ENCODE peak calls at places on chromosome 5, in ten cellular contexts. K, T, S, Z, N, U, I, R, Q and M are unnamed samples.

GRCh38 chr5:139708877-139709586 is 60.9 kb downstream of the CXXC5 start:
- DNase-seq in T (peak), Q (peak), N (no peak), S (peak), R (peak), I (no peak), U (no peak), Z (no peak), K (peak), M (no peak)

GRCh38 chr5:1417586-1418225 is 27.5 kb downstream of the SLC6A3 start:
- DNase-seq in K (peak), Z (no peak), S (no peak), N (no peak), T (no peak), R (no peak), I (no peak), Q (no peak), U (no peak), M (no peak)

GRCh38 chr5:112418412-112419049 is 546 bp downstream of the EPB41L4A start:
- DNase-seq in U (no peak), R (no peak), K (no peak), I (peak), N (peak), T (peak), Z (no peak), Q (peak), S (peak), M (no peak)

GRCh38 chr5:72130342-72130741 is 23.1 kb downstream of the MAP1B start:
- DNase-seq in I (no peak), Z (no peak), N (no peak), K (no peak), Q (no peak), T (no peak), U (no peak), R (peak), S (no peak), M (peak)

GRCh38 chr5:28310696-28311095 is 1272.3 kb upstream of the CDH9 start:
- DNase-seq in T (no peak), I (no peak), U (no peak), Q (no peak), S (no peak), Z (no peak), R (no peak), N (no peak), K (no peak), M (no peak)

GRCh38 chr5:20678814-20679298 is 690.9 kb upstream of the CDH18 start:
- DNase-seq in Q (no peak), I (peak), U (no peak), N (no peak), Z (peak), R (peak), K (no peak), S (peak), T (no peak), M (peak)

GRCh38 chr5:88803309-88803708 is 79.7 kb downstream of the MEF2C start:
- DNase-seq in Z (no peak), Q (no peak), T (no peak), U (no peak), S (no peak), N (no peak), R (no peak), K (no peak), I (no peak), M (no peak)

GRCh38 chr5:53350408-53350807 is 130.0 kb upstream of the FST start:
- DNase-seq in R (no peak), Z (no peak), N (no peak), Q (no peak), K (no peak), T (no peak), I (no peak), U (no peak), S (no peak), M (no peak)

GRCh38 chr5:77960863-77961396 is 184.8 kb upstream of the TBCA start:
- DNase-seq in U (no peak), Q (no peak), N (no peak), K (no peak), S (no peak), Z (no peak), T (no peak), I (peak), R (no peak), M (no peak)

GRCh38 chr5:54608423-54609085 is 91.0 kb downstream of the SNX18 start:
- DNase-seq in K (no peak), I (no peak), R (peak), S (peak), Z (no peak), U (no peak), T (no peak), Q (no peak), N (no peak), M (no peak)

GRCh38 chr5:14400085-14400484 is 181.5 kb upstream of the OTULINL start:
- DNase-seq in Z (peak), U (no peak), K (no peak), R (peak), T (no peak), N (no peak), Q (no peak), S (peak), I (no peak), M (no peak)

GRCh38 chr5:38755171-38755570 is 90.6 kb upstream of the OSMR start:
- DNase-seq in N (no peak), R (peak), Z (peak), Q (no peak), U (no peak), I (peak), T (no peak), S (peak), K (no peak), M (peak)

DNA sequence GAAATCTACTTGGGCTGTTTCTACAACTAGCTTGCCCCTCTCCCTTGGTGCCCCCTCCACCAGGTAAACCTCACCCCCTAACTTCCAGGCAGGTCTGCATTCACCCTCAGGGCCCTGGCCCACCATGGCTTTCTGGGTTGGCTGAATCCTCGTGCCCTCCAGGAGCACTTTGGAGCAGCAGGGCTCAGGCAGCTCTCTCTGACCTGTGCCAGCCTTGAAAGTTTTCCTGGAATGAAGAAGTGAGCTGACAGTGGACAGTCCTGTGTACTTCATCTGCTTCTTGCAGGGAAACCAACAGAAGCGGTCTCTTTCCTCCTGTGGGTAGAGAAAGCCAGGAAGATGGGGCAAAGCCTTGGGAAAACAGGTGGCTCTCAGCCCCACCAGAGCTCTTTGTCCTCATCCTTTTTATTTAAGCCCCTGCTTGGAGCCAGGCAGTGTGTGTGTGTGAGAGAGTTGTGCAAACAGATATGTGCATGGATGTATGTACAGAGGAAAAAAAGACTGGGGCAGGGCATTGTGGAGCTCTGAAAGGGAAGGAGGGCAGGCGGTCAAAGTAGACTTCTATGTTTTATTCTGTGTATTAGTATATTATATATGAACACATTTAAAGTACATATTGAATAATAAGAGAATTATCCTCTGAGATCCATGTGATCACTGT is 62.3 kb upstream of the SPRY4 start:
- DNase-seq in S (no peak), U (no peak), Q (no peak), T (no peak), R (no peak), K (no peak), I (no peak), N (no peak), Z (no peak), M (no peak)
- H3K27ac ChIP-seq in S (no peak), U (no peak), Q (no peak), T (no peak), R (no peak), K (no peak), I (no peak), N (no peak), Z (no peak), M (no peak)

GRCh38 chr5:178417391-178417811 is 172.8 kb downstream of the COL23A1 start:
- DNase-seq in T (no peak), R (no peak), Z (no peak), I (no peak), Q (no peak), N (no peak), S (peak), K (no peak), U (no peak), M (no peak)
- TF ChIP-seq CTCF in T (no peak), R (no peak), Z (no peak), I (no peak), Q (no peak), N (no peak), S (peak), K (no peak), U (no peak), M (no peak)

DNA sequence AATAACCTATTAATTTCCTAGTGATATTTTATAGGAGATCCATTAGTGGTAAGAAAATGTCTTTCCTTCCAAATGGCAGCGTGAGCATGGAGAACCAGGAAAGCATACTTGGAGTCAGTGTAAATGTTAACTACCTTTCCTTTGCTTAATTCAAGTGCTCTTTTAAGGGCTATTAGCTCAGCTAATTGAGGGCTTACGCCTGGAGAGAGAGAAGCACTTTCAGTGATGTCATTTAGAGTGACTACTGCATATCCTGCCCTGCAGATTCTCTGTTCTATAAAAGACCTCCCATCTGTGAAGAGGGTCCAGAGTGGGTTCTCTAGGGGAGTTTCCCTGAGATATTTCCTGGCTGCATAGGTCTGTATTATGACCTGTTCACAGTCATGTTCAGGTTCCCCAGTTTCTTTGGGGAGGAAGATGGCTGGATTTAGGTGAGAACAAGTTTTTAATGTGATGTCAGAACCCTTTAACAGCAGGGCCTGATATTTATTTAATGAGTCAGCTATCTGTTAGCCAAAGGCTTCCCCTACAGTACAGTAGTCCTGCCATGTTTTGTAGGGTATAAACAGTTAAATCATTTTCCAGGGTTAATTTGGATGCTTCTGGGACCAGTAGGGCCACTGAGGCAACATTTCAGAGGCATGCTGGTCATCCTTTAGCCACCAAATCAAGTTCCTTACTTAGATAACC is 89.6 kb downstream of the TRIM36 start:
- DNase-seq in I (no peak), Q (no peak), K (no peak), N (no peak), S (no peak), T (no peak), R (no peak), U (no peak), Z (peak), M (no peak)
- H3K4me3 ChIP-seq in I (no peak), Q (no peak), K (no peak), N (no peak), S (no peak), T (no peak), R (no peak), U (no peak), Z (no peak), M (no peak)

GRCh38 chr5:166883016-166883415 is 1408.4 kb upstream of the WWC1 start:
- DNase-seq in Z (peak), S (peak), Q (no peak), K (no peak), U (no peak), T (no peak), I (peak), N (no peak), R (no peak), M (no peak)
- H3K27ac ChIP-seq in Z (peak), S (no peak), Q (no peak), K (no peak), U (no peak), T (no peak), I (no peak), N (no peak), R (no peak), M (no peak)